ENCODE peak calls at places on chromosomes 3 and 15, in nine cellular contexts. E, Z, N, P, K, A, Q, S and J are unnamed samples.

GRCh38 chr3:166713787-166714186 is 666.3 kb downstream of the ZBBX start:
- DNase-seq in E (no peak), Z (no peak), N (no peak), P (no peak), K (no peak), A (no peak), Q (no peak), S (no peak), J (no peak)

GRCh38 chr15:59819047-59819446 is 129.9 kb upstream of the BNIP2 start:
- DNase-seq in E (no peak), Z (no peak), N (no peak), P (no peak), K (no peak), A (no peak), Q (no peak), S (no peak), J (no peak)

GRCh38 chr3:96959902-96960596 is 145.7 kb downstream of the EPHA6 start:
- DNase-seq in E (no peak), Z (no peak), N (no peak), P (no peak), K (no peak), A (no peak), Q (peak; percentile 4), S (no peak), J (no peak)

GRCh38 chr3:21017115-21017852 is 733.7 kb downstream of the ZNF385D start:
- DNase-seq in E (no peak), Z (no peak), N (no peak), P (no peak), K (no peak), A (peak; percentile 8), Q (no peak), S (peak; percentile 8), J (no peak)

GRCh38 chr3:152197451-152197850 is 71.3 kb upstream of the MBNL1 start:
- DNase-seq in E (no peak), Z (no peak), N (no peak), P (no peak), K (no peak), A (peak; percentile 56), Q (no peak), S (no peak), J (no peak)

GRCh38 chr3:22450785-22451400 is 699.9 kb upstream of the ZNF385D start:
- DNase-seq in E (no peak), Z (no peak), N (no peak), P (no peak), K (no peak), A (no peak), Q (peak; percentile 18), S (no peak), J (no peak)

GRCh38 chr15:69760890-69761568 is 308.4 kb downstream of the RPLP1 start:
- DNase-seq in E (peak; percentile 63), Z (peak; percentile 83), N (peak; percentile 78), P (peak; percentile 60), K (peak; percentile 67), A (peak; percentile 89), Q (peak; percentile 97), S (no peak), J (peak; percentile 92)

GRCh38 chr15:63933522-63933921 is 99.8 kb upstream of the HERC1 start:
- DNase-seq in E (no peak), Z (no peak), N (no peak), P (peak; percentile 0), K (no peak), A (no peak), Q (no peak), S (no peak), J (peak; percentile 49)

GRCh38 chr3:17336291-17336690 is 406.1 kb downstream of the TBC1D5 start:
- DNase-seq in E (no peak), Z (no peak), N (no peak), P (no peak), K (no peak), A (no peak), Q (peak; percentile 28), S (no peak), J (no peak)

GRCh38 chr3:76470285-76470684 is 569.6 kb upstream of the ROBO2 start:
- DNase-seq in E (no peak), Z (no peak), N (no peak), P (no peak), K (no peak), A (no peak), Q (peak; percentile 63), S (no peak), J (no peak)

GRCh38 chr3:122938756-122939425 is 88.7 kb downstream of the SEMA5B start:
- DNase-seq in E (no peak), Z (peak; percentile 63), N (peak; percentile 60), P (no peak), K (no peak), A (no peak), Q (no peak), S (no peak), J (no peak)

GRCh38 chr15:99707481-99708270 is 25.6 kb downstream of the LYSMD4 start:
- DNase-seq in E (no peak), Z (no peak), N (no peak), P (no peak), K (no peak), A (peak; percentile 44), Q (peak; percentile 39), S (no peak), J (peak; percentile 73)

GRCh38 chr3:15185404-15185803 is 20.6 kb upstream of the CAPN7 start:
- DNase-seq in E (no peak), Z (no peak), N (no peak), P (no peak), K (no peak), A (no peak), Q (no peak), S (no peak), J (no peak)

GRCh38 chr3:122903171-122903570 is 108.3 kb downstream of the SLC49A4 start:
- DNase-seq in E (no peak), Z (no peak), N (no peak), P (no peak), K (no peak), A (no peak), Q (no peak), S (no peak), J (no peak)

DNA sequence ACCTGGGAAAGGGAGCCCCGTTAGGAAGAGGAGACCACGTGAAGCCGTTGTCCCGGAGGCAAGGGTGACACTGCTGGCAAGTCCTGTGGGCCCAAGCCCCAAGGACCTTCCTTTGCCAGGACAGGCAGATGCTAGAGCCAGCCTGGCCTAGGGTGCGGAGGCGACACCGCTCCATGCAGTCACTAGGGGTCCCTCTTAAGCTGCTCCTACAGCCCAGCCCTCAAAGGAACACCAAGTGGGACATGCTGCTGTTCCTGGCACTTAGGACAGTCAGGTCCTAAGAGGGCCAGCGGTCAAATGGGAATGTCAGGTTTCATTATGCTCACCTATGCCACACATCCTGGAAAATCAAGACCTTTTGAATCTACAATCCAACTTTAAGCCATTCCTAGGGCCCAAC is 59.7 kb downstream of the RPN1 start:
- DNase-seq in E (no peak), Z (no peak), N (no peak), P (no peak), K (no peak), A (no peak), Q (no peak), S (no peak), J (no peak)
- TF ChIP-seq CTCF in E (no peak), Z (no peak), N (no peak), P (no peak), K (no peak), A (no peak), Q (no peak), S (no peak), J (no peak)

GRCh38 chr3:193665370-193665989 is 72.5 kb downstream of the OPA1 start:
- DNase-seq in E (no peak), Z (no peak), N (no peak), P (no peak), K (no peak), A (peak; percentile 36), Q (peak; percentile 70), S (no peak), J (no peak)
- TF ChIP-seq CTCF in E (no peak), Z (peak; percentile 35), N (peak; percentile 46), P (peak; percentile 52), K (no peak), A (no peak), Q (no peak), S (peak; percentile 84), J (peak; percentile 74)

GRCh38 chr3:37532168-37532567 is 329.5 kb upstream of the CTDSPL start:
- DNase-seq in E (no peak), Z (no peak), N (no peak), P (no peak), K (no peak), A (no peak), Q (no peak), S (no peak), J (no peak)

GRCh38 chr3:37536799-37537311 is 324.8 kb upstream of the CTDSPL start:
- DNase-seq in E (no peak), Z (no peak), N (no peak), P (no peak), K (no peak), A (no peak), Q (no peak), S (no peak), J (no peak)

GRCh38 chr3:37534940-37535339 is 326.7 kb upstream of the CTDSPL start:
- DNase-seq in E (no peak), Z (no peak), N (no peak), P (no peak), K (no peak), A (no peak), Q (no peak), S (no peak), J (no peak)

GRCh38 chr3:37537914-37538691 is 323.6 kb upstream of the CTDSPL start:
- DNase-seq in E (no peak), Z (no peak), N (no peak), P (no peak), K (no peak), A (no peak), Q (peak; percentile 56), S (no peak), J (no peak)

GRCh38 chr3:37536033-37536432 is 325.6 kb upstream of the CTDSPL start:
- DNase-seq in E (no peak), Z (no peak), N (no peak), P (no peak), K (no peak), A (no peak), Q (no peak), S (no peak), J (no peak)
- TF ChIP-seq CTCF in E (no peak), Z (no peak), N (no peak), P (no peak), K (no peak), A (no peak), Q (no peak), S (no peak), J (no peak)

DNA sequence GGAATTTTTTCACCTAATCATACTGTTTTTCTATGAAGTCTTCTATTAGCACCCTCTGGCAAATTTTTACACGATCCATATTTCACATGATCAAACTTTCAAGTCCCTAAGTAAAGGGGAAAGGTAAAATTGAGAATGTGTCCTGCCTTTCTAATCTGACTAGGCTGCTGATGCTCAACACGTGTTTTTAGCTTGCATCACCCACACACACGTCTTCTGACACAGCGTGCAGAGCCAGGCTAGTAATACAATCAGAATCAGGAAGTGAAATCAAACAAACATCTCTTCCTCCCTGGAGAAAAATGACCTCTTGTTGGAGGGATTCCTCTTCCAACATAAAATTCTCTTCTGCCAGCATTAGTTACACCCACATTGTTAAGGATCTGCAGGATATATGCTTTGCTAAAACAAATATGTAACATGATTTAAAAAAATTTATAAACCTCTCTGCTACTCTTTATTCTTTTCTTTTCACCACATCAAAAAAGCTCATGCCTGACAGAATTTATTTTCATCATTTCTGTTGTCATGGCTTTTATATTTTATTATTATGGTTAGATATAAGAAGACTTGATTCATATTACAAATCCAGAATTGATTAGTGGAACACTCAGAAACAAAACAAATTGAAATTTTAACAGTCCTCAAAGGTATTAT is 122.4 kb downstream of the RAP2B start:
- DNase-seq in E (no peak), Z (no peak), N (peak; percentile 71), P (no peak), K (peak; percentile 53), A (peak; percentile 59), Q (peak; percentile 94), S (no peak), J (peak; percentile 72)
- TF ChIP-seq CTCF in E (no peak), Z (no peak), N (no peak), P (no peak), K (no peak), A (no peak), Q (no peak), S (no peak), J (no peak)